ENCODE peak calls at places on chromosomes 6 and 20, in four cellular contexts. D is activated naive CD4-positive, alpha-beta T cell; P is stimulated activated CD8-positive, alpha-beta memory T cell treated with anti-CD3 and anti-CD28 coated beads, Interleukin-15, amount 100 ng/mL, for 4 hours; M is skeletal muscle cell. C is an unnamed sample.

GRCh38 chr6:52849137-52849536 is 8.5 kb upstream of the GSTA5 start:
- DNase-seq in D (no peak), P (no peak), M (no peak), C (no peak)

GRCh38 chr6:18122128-18123093 is at the start of gene NHLRC1:
- DNase-seq in D (peak), P (peak), M (peak), C (peak)

GRCh38 chr6:169859401-169859977 is 108.1 kb downstream of the ERMARD start:
- DNase-seq in D (no peak), P (no peak), M (no peak), C (no peak)

GRCh38 chr6:134830945-134831344 is 119.0 kb downstream of the ALDH8A1 start:
- DNase-seq in D (no peak), P (no peak), M (no peak), C (no peak)

GRCh38 chr6:54846243-54846856 is at the start of gene FAM83B:
- DNase-seq in D (no peak), P (no peak), M (no peak), C (no peak)

GRCh38 chr20:54115172-54115854 is 44.9 kb upstream of the BCAS1 start:
- DNase-seq in D (no peak), P (no peak), M (no peak), C (no peak)

GRCh38 chr6:38169826-38170526 is 350.4 kb downstream of the ZFAND3 start:
- DNase-seq in D (no peak), P (no peak), M (no peak), C (no peak)

GRCh38 chr6:142300758-142301251 is 1.0 kb upstream of the ADGRG6 start:
- DNase-seq in D (no peak), P (no peak), M (no peak), C (no peak)

GRCh38 chr6:61675734-61676133 is 610.3 kb downstream of the KHDRBS2 start:
- DNase-seq in D (no peak), P (no peak), M (no peak), C (no peak)

GRCh38 chr6:41683460-41684310 is 45.4 kb downstream of the MDFI start:
- DNase-seq in D (peak), P (peak), M (no peak), C (peak)

GRCh38 chr20:25005661-25006060 is 13.1 kb upstream of the APMAP start:
- DNase-seq in D (no peak), P (no peak), M (no peak), C (no peak)

GRCh38 chr6:35757461-35758123 is 18.8 kb upstream of the CLPSL2 start:
- DNase-seq in D (no peak), P (no peak), M (peak), C (no peak)

GRCh38 chr20:1973921-1974440 is 19.9 kb downstream of the PDYN start:
- DNase-seq in D (no peak), P (no peak), M (no peak), C (no peak)

GRCh38 chr6:40909811-40910210 is 129.2 kb downstream of the UNC5CL start:
- DNase-seq in D (no peak), P (no peak), M (no peak), C (no peak)

GRCh38 chr6:36826520-36827227 is 12.6 kb downstream of the CPNE5 start:
- DNase-seq in D (no peak), P (no peak), M (no peak), C (no peak)

GRCh38 chr6:48747040-48747439 is 636.0 kb upstream of the PTCHD4 start:
- DNase-seq in D (no peak), P (no peak), M (no peak), C (no peak)

GRCh38 chr20:48783533-48784272 is 44.1 kb downstream of the PREX1 start:
- DNase-seq in D (no peak), P (no peak), M (no peak), C (no peak)

GRCh38 chr6:33008944-33009861 is at the start of gene HLA-DOA:
- DNase-seq in D (no peak), P (no peak), M (no peak), C (peak)

GRCh38 chr6:109702797-109703196 is 11.7 kb downstream of the FIG4 start:
- DNase-seq in D (no peak), P (no peak), M (no peak), C (no peak)

GRCh38 chr20:26243731-26244130 is 547.1 kb upstream of the ZNF337 start:
- DNase-seq in D (no peak), P (no peak), M (no peak), C (no peak)

GRCh38 chr6:149028767-149029405 is 282.1 kb downstream of the UST start:
- DNase-seq in D (no peak), P (no peak), M (peak), C (peak)

GRCh38 chr6:81475646-81476045 is 276.8 kb downstream of the TENT5A start:
- DNase-seq in D (no peak), P (no peak), M (peak), C (no peak)

GRCh38 chr20:3808544-3808943 is 11.8 kb upstream of the AP5S1 start:
- DNase-seq in D (no peak), P (no peak), M (no peak), C (no peak)

GRCh38 chr6:3484240-3484639 is 27.4 kb upstream of the SLC22A23 start:
- DNase-seq in D (no peak), P (no peak), M (peak), C (no peak)

GRCh38 chr6:168060521-168060931 is 18.5 kb downstream of the FRMD1 start:
- DNase-seq in D (no peak), P (no peak), M (peak), C (no peak)

GRCh38 chr6:85670573-85670972 is 27.9 kb upstream of the SYNCRIP start:
- DNase-seq in D (no peak), P (no peak), M (peak), C (no peak)

GRCh38 chr6:46017726-46018125 is 2.1 kb upstream of the CLIC5 start:
- DNase-seq in D (no peak), P (no peak), M (no peak), C (no peak)

GRCh38 chr6:135219346-135219745 is 38.2 kb downstream of the MYB start:
- DNase-seq in D (no peak), P (no peak), M (no peak), C (no peak)

GRCh38 chr20:5356921-5357320 is 40.2 kb upstream of the PROKR2 start:
- DNase-seq in D (no peak), P (no peak), M (no peak), C (no peak)

GRCh38 chr6:151534576-151534975 is 40.8 kb downstream of the CCDC170 start:
- DNase-seq in D (no peak), P (no peak), M (peak), C (no peak)

GRCh38 chr6:136772685-136773472 is 19.4 kb downstream of the MAP3K5 start:
- DNase-seq in D (no peak), P (no peak), M (no peak), C (no peak)

GRCh38 chr6:87588756-87589407 is 905 bp downstream of the RARS2 start:
- DNase-seq in D (no peak), P (no peak), M (no peak), C (no peak)

GRCh38 chr20:33947709-33948295 is 45.9 kb upstream of the RALY start:
- DNase-seq in D (no peak), P (no peak), M (no peak), C (peak)

GRCh38 chr20:19254956-19255355 is 42.5 kb downstream of the SLC24A3 start:
- DNase-seq in D (no peak), P (no peak), M (no peak), C (no peak)

GRCh38 chr20:20759132-20759531 is 46.7 kb upstream of the RALGAPA2 start:
- DNase-seq in D (no peak), P (no peak), M (no peak), C (no peak)

GRCh38 chr20:51797357-51798025 is 4.8 kb downstream of the SALL4 start:
- DNase-seq in D (no peak), P (no peak), M (no peak), C (no peak)

GRCh38 chr6:138953451-138953850 is 34.6 kb downstream of the REPS1 start:
- DNase-seq in D (no peak), P (no peak), M (no peak), C (no peak)

GRCh38 chr6:112269165-112269564 is 14.8 kb upstream of the LAMA4 start:
- DNase-seq in D (no peak), P (no peak), M (no peak), C (no peak)

GRCh38 chr6:13519839-13520238 is 32.4 kb upstream of the GFOD1 start:
- DNase-seq in D (no peak), P (no peak), M (no peak), C (no peak)